ENCODE peak calls at places on chromosomes 11 and 22, in four cellular contexts. Q, A, H and E are unnamed samples.

GRCh38 chr11:8872017-8872416 is 39.0 kb upstream of the AKIP1 start:
- DNase-seq in A (no peak), Q (no peak), H (no peak), E (no peak)

GRCh38 chr11:3153291-3153861 is 11.7 kb downstream of the OSBPL5 start:
- DNase-seq in A (no peak), H (no peak), Q (no peak), E (no peak)

GRCh38 chr22:50506611-50507420 is 686 bp downstream of the LMF2 start:
- DNase-seq in Q (no peak), A (peak), H (no peak), E (no peak)

GRCh38 chr11:109112748-109113378 is 309.1 kb upstream of the C11orf87 start:
- DNase-seq in Q (no peak), A (no peak), H (no peak), E (no peak)

GRCh38 chr22:24474221-24474620 is 20.9 kb upstream of the UPB1 start:
- DNase-seq in H (peak), Q (no peak), A (no peak), E (peak)

GRCh38 chr11:19116315-19116970 is 525 bp upstream of the ZDHHC13 start:
- DNase-seq in Q (peak), H (no peak), A (no peak), E (no peak)

GRCh38 chr22:29663230-29663826 is 56.5 kb upstream of the CABP7 start:
- DNase-seq in A (no peak), H (no peak), Q (no peak), E (no peak)

GRCh38 chr22:32555546-32555945 is 80.9 kb downstream of the FBXO7 start:
- DNase-seq in H (no peak), Q (no peak), A (no peak), E (no peak)

GRCh38 chr11:62069374-62069773 is 54.4 kb upstream of the INCENP start:
- DNase-seq in Q (no peak), A (no peak), H (no peak), E (no peak)

GRCh38 chr11:62064221-62064620 is 59.6 kb upstream of the INCENP start:
- DNase-seq in H (no peak), Q (no peak), A (no peak), E (no peak)

GRCh38 chr11:62069961-62070919 is 53.6 kb upstream of the INCENP start:
- DNase-seq in Q (no peak), H (no peak), A (no peak), E (no peak)

GRCh38 chr11:62068730-62069129 is 55.1 kb upstream of the INCENP start:
- DNase-seq in A (no peak), Q (no peak), H (no peak), E (no peak)

DNA sequence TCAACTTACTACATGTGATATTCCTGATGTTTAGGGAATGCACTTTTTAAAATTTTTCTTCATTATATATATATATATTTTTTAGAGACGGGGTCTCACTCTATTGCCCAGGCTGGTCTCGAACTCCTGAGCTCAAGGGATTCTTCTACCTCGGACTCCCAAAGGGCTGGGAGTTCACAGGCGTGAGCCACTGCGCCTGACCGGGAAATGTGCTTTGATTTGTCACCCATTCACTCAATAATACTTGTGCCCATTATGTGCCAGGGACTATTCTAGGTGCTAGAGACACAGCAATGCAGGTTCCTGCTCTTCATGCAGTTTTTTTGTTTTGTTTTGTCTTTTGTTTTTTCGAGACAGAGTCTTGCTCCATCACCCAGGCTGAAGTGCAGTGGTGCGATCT is 56.1 kb upstream of the INCENP start:
- DNase-seq in Q (no peak), A (no peak), H (no peak), E (no peak)
- TF ChIP-seq POLR2AphosphoS2 in Q (no peak), A (no peak), H (no peak), E (no peak)

DNA sequence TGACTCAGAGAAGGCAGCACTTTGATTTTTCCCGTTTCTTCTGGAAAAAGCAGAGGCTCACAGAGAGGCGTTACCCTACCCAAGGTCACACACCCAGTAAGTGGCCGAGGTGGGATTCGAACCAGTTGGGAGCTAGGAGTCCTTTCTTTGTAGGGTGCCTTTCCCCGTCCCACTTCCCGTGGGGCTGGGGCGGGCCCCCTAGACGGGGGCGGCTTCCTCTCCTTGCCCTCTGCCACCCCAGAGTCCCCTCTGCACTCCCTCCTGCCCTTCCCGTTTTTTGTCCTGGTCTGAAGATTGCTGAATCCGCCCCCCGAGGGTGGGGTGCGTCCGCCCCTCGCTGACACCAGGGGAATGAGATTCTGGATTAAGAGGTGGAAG is 747 bp downstream of the TPCN2 start:
- DNase-seq in A (peak), Q (no peak), H (no peak), E (no peak)
- TF ChIP-seq ESRRA in A (no peak), Q (no peak), H (no peak), E (no peak)

GRCh38 chr11:6638437-6638836 is 17.2 kb downstream of the DCHS1 start:
- DNase-seq in Q (no peak), A (peak), H (no peak), E (no peak)
- TF ChIP-seq POLR2AphosphoS2 in Q (no peak), A (no peak), H (no peak), E (no peak)

DNA sequence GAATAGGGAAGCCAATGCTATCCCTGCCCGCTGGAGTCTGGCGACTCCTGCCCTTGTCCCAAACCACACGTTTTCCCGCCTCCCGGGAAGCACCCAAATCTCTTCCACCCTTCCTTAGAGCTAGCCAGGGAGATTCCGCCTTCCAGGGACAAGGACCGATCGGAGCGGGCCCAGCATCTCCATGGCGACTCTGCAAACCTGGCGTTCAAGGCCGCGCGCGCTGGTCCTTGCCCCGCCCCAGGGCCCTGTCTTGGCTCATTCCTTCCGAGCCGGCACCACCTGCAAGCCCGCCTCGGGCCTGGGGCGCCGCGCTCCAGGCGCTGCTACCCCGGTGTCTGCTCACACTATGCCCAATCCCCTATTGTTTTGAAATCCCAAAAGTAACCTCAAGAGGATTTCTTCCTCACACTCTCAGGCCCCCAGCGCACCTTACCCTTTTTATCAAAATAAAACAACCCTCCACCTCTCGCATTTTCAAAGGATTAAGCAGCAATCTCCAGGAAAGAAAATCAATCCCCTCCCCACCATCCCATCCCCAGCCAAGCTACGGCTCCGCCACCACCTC is 994 bp downstream of the SLC1A2 start:
- DNase-seq in Q (no peak), A (no peak), H (no peak), E (peak)
- TF ChIP-seq ESRRA in Q (no peak), A (no peak), H (no peak), E (no peak)

DNA sequence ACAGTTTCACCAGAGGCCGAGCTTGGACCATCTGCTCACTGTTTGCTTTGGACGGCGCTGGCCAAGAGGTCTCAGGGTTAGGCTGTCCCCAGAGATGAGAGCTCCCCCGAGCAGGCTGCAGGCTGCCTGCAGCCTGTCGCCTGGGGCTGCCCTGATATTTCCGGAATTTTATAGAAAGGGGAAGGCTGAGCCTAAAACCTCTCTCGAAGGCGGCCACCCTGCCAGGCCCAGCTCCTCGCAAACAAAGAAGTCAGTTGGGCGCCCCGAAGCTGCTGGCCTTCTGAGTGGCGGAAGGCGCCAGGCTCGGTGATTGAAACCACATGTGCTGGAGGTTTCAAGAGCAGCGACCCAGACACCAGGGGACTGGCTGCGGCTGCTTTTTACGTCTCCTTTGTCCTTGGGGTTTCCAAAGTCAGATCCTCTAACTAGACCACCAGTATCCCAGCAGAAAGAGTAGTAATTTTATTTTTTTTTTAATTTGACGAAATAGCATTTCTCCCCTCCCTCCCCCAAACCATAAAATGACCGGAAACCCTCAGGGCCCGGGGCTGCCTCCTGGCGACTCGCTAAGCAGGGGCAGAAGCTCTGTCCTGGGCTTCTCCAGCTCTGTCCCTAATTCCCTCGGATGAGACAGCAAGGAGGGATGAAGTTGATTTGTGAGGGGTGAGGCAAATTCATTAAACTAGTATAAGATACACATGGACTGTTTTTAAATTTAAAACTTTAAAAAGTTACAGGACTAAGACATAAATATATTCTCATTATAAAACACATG is 57.4 kb downstream of the CLMP start:
- DNase-seq in H (no peak), Q (no peak), A (no peak), E (no peak)
- TF ChIP-seq POLR2AphosphoS2 in H (no peak), Q (no peak), A (no peak), E (no peak)